ENCODE peak calls at places on chromosomes 1 and 21, in five cellular contexts. One of them, this sample, is unnamed.

GRCh38 chr21:28867401-28867800 is 125.3 kb downstream of the LTN1 start:
- DNase-seq in heart left ventricle: no peak
- DNase-seq in adrenal gland: no peak
- DNase-seq in tibial artery: no peak
- DNase-seq in suprapubic skin: no peak
- DNase-seq in this sample: no peak

GRCh38 chr1:235022341-235023196 is 106.1 kb downstream of the TOMM20 start:
- DNase-seq in heart left ventricle: no peak
- DNase-seq in adrenal gland: no peak
- DNase-seq in tibial artery: peak; percentile 37
- DNase-seq in suprapubic skin: peak; percentile 18
- DNase-seq in this sample: no peak

GRCh38 chr1:201721131-201722049 is 107.6 kb upstream of the IPO9 start:
- DNase-seq in heart left ventricle: peak; percentile 47
- DNase-seq in adrenal gland: no peak
- DNase-seq in tibial artery: peak; percentile 40
- DNase-seq in suprapubic skin: peak; percentile 60
- DNase-seq in this sample: no peak

GRCh38 chr1:226441629-226442028 is 33.7 kb upstream of the PARP1 start:
- DNase-seq in heart left ventricle: no peak
- DNase-seq in adrenal gland: no peak
- DNase-seq in tibial artery: no peak
- DNase-seq in suprapubic skin: no peak
- DNase-seq in this sample: no peak

GRCh38 chr1:47951026-47951425 is 46.2 kb downstream of the TRABD2B start:
- DNase-seq in heart left ventricle: no peak
- DNase-seq in adrenal gland: no peak
- DNase-seq in tibial artery: no peak
- DNase-seq in suprapubic skin: no peak
- DNase-seq in this sample: no peak

GRCh38 chr1:50278352-50278878 is 144.8 kb downstream of the DMRTA2 start:
- DNase-seq in heart left ventricle: no peak
- DNase-seq in adrenal gland: no peak
- DNase-seq in tibial artery: no peak
- DNase-seq in suprapubic skin: no peak
- DNase-seq in this sample: no peak

GRCh38 chr1:6171546-6172124 is 8.5 kb downstream of the CHD5 start:
- DNase-seq in heart left ventricle: peak; percentile 35
- DNase-seq in adrenal gland: no peak
- DNase-seq in tibial artery: no peak
- DNase-seq in suprapubic skin: no peak
- DNase-seq in this sample: no peak

GRCh38 chr1:220670365-220670764 is 19.8 kb upstream of the C1orf115 start:
- DNase-seq in heart left ventricle: no peak
- DNase-seq in adrenal gland: no peak
- DNase-seq in tibial artery: no peak
- DNase-seq in suprapubic skin: no peak
- DNase-seq in this sample: no peak

GRCh38 chr1:68338107-68338506 is 105.8 kb upstream of the WLS start:
- DNase-seq in heart left ventricle: no peak
- DNase-seq in adrenal gland: no peak
- DNase-seq in tibial artery: no peak
- DNase-seq in suprapubic skin: no peak
- DNase-seq in this sample: no peak

GRCh38 chr1:63408331-63408730 is 40.9 kb downstream of the ALG6 start:
- DNase-seq in heart left ventricle: no peak
- DNase-seq in adrenal gland: no peak
- DNase-seq in tibial artery: no peak
- DNase-seq in suprapubic skin: no peak
- DNase-seq in this sample: no peak

GRCh38 chr1:207752456-207753132 is 740 bp downstream of the CD46 start:
- DNase-seq in heart left ventricle: no peak
- DNase-seq in adrenal gland: peak; percentile 49
- DNase-seq in tibial artery: peak; percentile 71
- DNase-seq in suprapubic skin: no peak
- DNase-seq in this sample: no peak

GRCh38 chr1:47563206-47563605 is 125.4 kb downstream of the FOXD2 start:
- DNase-seq in heart left ventricle: no peak
- DNase-seq in adrenal gland: no peak
- DNase-seq in tibial artery: peak; percentile 78
- DNase-seq in suprapubic skin: no peak
- DNase-seq in this sample: no peak

GRCh38 chr1:17881761-17882160 is 126.6 kb downstream of the ACTL8 start:
- DNase-seq in heart left ventricle: no peak
- DNase-seq in adrenal gland: no peak
- DNase-seq in tibial artery: peak; percentile 55
- DNase-seq in suprapubic skin: peak; percentile 55
- DNase-seq in this sample: no peak

GRCh38 chr21:42534361-42534900 is 20.8 kb downstream of the SLC37A1 start:
- DNase-seq in heart left ventricle: no peak
- DNase-seq in adrenal gland: peak; percentile 43
- DNase-seq in tibial artery: peak; percentile 73
- DNase-seq in suprapubic skin: peak; percentile 74
- DNase-seq in this sample: no peak

GRCh38 chr1:8910331-8910730 is 31.8 kb upstream of the ENO1 start:
- DNase-seq in heart left ventricle: no peak
- DNase-seq in adrenal gland: no peak
- DNase-seq in tibial artery: no peak
- DNase-seq in suprapubic skin: no peak
- DNase-seq in this sample: no peak

GRCh38 chr21:35528109-35529042 is 479.3 kb upstream of the RUNX1 start:
- DNase-seq in heart left ventricle: peak; percentile 62
- DNase-seq in adrenal gland: no peak
- DNase-seq in tibial artery: peak; percentile 64
- DNase-seq in suprapubic skin: no peak
- DNase-seq in this sample: peak; percentile 20

GRCh38 chr1:242023805-242024204 is 24.9 kb upstream of the MAP1LC3C start:
- DNase-seq in heart left ventricle: no peak
- DNase-seq in adrenal gland: no peak
- DNase-seq in tibial artery: no peak
- DNase-seq in suprapubic skin: no peak
- DNase-seq in this sample: no peak

GRCh38 chr1:184118051-184118450 is 66.5 kb downstream of the TSEN15 start:
- DNase-seq in heart left ventricle: no peak
- DNase-seq in adrenal gland: no peak
- DNase-seq in tibial artery: no peak
- DNase-seq in suprapubic skin: no peak
- DNase-seq in this sample: no peak

GRCh38 chr1:224203243-224204016 is 20.4 kb downstream of the DEGS1 start:
- DNase-seq in heart left ventricle: peak; percentile 61
- DNase-seq in adrenal gland: peak; percentile 24
- DNase-seq in tibial artery: peak; percentile 82
- DNase-seq in suprapubic skin: no peak
- DNase-seq in this sample: no peak

GRCh38 chr1:169690489-169690888 is 20.9 kb downstream of the SELL start:
- DNase-seq in heart left ventricle: no peak
- DNase-seq in adrenal gland: no peak
- DNase-seq in tibial artery: no peak
- DNase-seq in suprapubic skin: no peak
- DNase-seq in this sample: no peak

GRCh38 chr1:14968251-14968812 is 185.2 kb upstream of the TMEM51 start:
- DNase-seq in heart left ventricle: no peak
- DNase-seq in adrenal gland: peak; percentile 50
- DNase-seq in tibial artery: peak; percentile 90
- DNase-seq in suprapubic skin: peak; percentile 88
- DNase-seq in this sample: no peak

GRCh38 chr1:29825274-29825940 is 589.1 kb downstream of the PTPRU start:
- DNase-seq in heart left ventricle: no peak
- DNase-seq in adrenal gland: no peak
- DNase-seq in tibial artery: no peak
- DNase-seq in suprapubic skin: no peak
- DNase-seq in this sample: no peak

GRCh38 chr1:94806451-94806861 is 13.7 kb upstream of the SLC44A3 start:
- DNase-seq in heart left ventricle: no peak
- DNase-seq in adrenal gland: no peak
- DNase-seq in tibial artery: no peak
- DNase-seq in suprapubic skin: no peak
- DNase-seq in this sample: no peak

GRCh38 chr1:203751051-203751450 is 13.9 kb upstream of the LAX1 start:
- DNase-seq in heart left ventricle: no peak
- DNase-seq in adrenal gland: no peak
- DNase-seq in tibial artery: no peak
- DNase-seq in suprapubic skin: no peak
- DNase-seq in this sample: no peak

GRCh38 chr1:9194024-9194423 is 40.5 kb upstream of the H6PD start:
- DNase-seq in heart left ventricle: no peak
- DNase-seq in adrenal gland: no peak
- DNase-seq in tibial artery: no peak
- DNase-seq in suprapubic skin: no peak
- DNase-seq in this sample: no peak

GRCh38 chr1:30423570-30423969 is 299.8 kb downstream of the MATN1 start:
- DNase-seq in heart left ventricle: no peak
- DNase-seq in adrenal gland: no peak
- DNase-seq in tibial artery: peak; percentile 27
- DNase-seq in suprapubic skin: no peak
- DNase-seq in this sample: no peak

GRCh38 chr1:24413350-24414163 is at the start of gene STPG1:
- DNase-seq in heart left ventricle: peak; percentile 85
- DNase-seq in adrenal gland: peak; percentile 80
- DNase-seq in tibial artery: peak; percentile 82
- DNase-seq in suprapubic skin: peak; percentile 91
- DNase-seq in this sample: peak; percentile 59

GRCh38 chr1:66412689-66413088 is 121.3 kb upstream of the SGIP1 start:
- DNase-seq in heart left ventricle: no peak
- DNase-seq in adrenal gland: no peak
- DNase-seq in tibial artery: no peak
- DNase-seq in suprapubic skin: no peak
- DNase-seq in this sample: no peak

DNA sequence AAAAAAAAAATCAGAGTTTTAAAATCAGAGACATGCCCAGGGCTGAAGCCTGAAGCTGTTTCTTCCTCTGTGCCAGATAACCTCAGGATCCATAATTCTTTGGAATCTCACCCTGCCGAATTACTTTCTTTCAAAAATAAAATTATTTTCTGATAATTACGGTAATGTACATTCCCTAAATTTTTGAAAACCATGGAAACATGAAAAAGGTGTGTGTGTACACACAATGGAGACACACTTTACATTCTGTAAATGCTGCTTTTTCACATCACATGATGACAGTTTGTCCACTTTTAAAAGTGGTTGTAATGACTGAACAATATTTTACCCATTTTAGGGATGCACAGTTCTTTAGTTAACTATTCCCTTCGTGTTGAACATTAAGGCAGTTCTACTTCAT is 21.5 kb downstream of the CRCT1 start:
- DNase-seq in heart left ventricle: no peak
- DNase-seq in adrenal gland: no peak
- DNase-seq in tibial artery: no peak
- DNase-seq in suprapubic skin: no peak
- DNase-seq in this sample: no peak
- H3K9me3 ChIP-seq in heart left ventricle: no peaks in the 10 kb centered on the region
- H3K9me3 ChIP-seq in adrenal gland: no peaks in the 10 kb centered on the region
- H3K9me3 ChIP-seq in tibial artery: no peaks in the 10 kb centered on the region
- H3K9me3 ChIP-seq in suprapubic skin: no peaks in the 10 kb centered on the region
- H3K9me3 ChIP-seq in this sample: no peaks in the 10 kb centered on the region

GRCh38 chr21:18550361-18550760 is 146.8 kb upstream of the TMPRSS15 start:
- DNase-seq in heart left ventricle: no peak
- DNase-seq in adrenal gland: no peak
- DNase-seq in tibial artery: no peak
- DNase-seq in suprapubic skin: no peak
- DNase-seq in this sample: no peak

GRCh38 chr21:18548249-18548648 is 144.7 kb upstream of the TMPRSS15 start:
- DNase-seq in heart left ventricle: no peak
- DNase-seq in adrenal gland: no peak
- DNase-seq in tibial artery: no peak
- DNase-seq in suprapubic skin: no peak
- DNase-seq in this sample: no peak

GRCh38 chr21:18549214-18549905 is 145.8 kb upstream of the TMPRSS15 start:
- DNase-seq in heart left ventricle: no peak
- DNase-seq in adrenal gland: no peak
- DNase-seq in tibial artery: no peak
- DNase-seq in suprapubic skin: no peak
- DNase-seq in this sample: no peak

GRCh38 chr21:18553786-18554185 is 150.2 kb upstream of the TMPRSS15 start:
- DNase-seq in heart left ventricle: no peak
- DNase-seq in adrenal gland: no peak
- DNase-seq in tibial artery: no peak
- DNase-seq in suprapubic skin: no peak
- DNase-seq in this sample: no peak
- H3K9me3 ChIP-seq in heart left ventricle: no peaks in the 10 kb centered on the region
- H3K9me3 ChIP-seq in adrenal gland: no peaks in the 10 kb centered on the region
- H3K9me3 ChIP-seq in tibial artery: no peaks in the 10 kb centered on the region
- H3K9me3 ChIP-seq in suprapubic skin: no peaks in the 10 kb centered on the region
- H3K9me3 ChIP-seq in this sample: no peaks in the 10 kb centered on the region

GRCh38 chr21:40191196-40191595 is 324.0 kb downstream of the PCP4 start:
- DNase-seq in heart left ventricle: no peak
- DNase-seq in adrenal gland: no peak
- DNase-seq in tibial artery: no peak
- DNase-seq in suprapubic skin: no peak
- DNase-seq in this sample: no peak

GRCh38 chr21:40186036-40186435 is 318.8 kb downstream of the PCP4 start:
- DNase-seq in heart left ventricle: no peak
- DNase-seq in adrenal gland: no peak
- DNase-seq in tibial artery: no peak
- DNase-seq in suprapubic skin: peak; percentile 0
- DNase-seq in this sample: no peak

GRCh38 chr21:40185208-40185607 is 318.0 kb downstream of the PCP4 start:
- DNase-seq in heart left ventricle: no peak
- DNase-seq in adrenal gland: no peak
- DNase-seq in tibial artery: no peak
- DNase-seq in suprapubic skin: peak; percentile 53
- DNase-seq in this sample: no peak
- H3K9me3 ChIP-seq in heart left ventricle: no peaks in the 10 kb centered on the region
- H3K9me3 ChIP-seq in adrenal gland: no peaks in the 10 kb centered on the region
- H3K9me3 ChIP-seq in tibial artery: no peaks in the 10 kb centered on the region
- H3K9me3 ChIP-seq in suprapubic skin: peaks cover 7% of the 10 kb centered on the region
- H3K9me3 ChIP-seq in this sample: peaks cover 3% of the 10 kb centered on the region

GRCh38 chr1:43134068-43134467 is 38.0 kb downstream of the EBNA1BP2 start:
- DNase-seq in heart left ventricle: no peak
- DNase-seq in adrenal gland: no peak
- DNase-seq in tibial artery: no peak
- DNase-seq in suprapubic skin: no peak
- DNase-seq in this sample: no peak

GRCh38 chr1:43135857-43136781 is 36.0 kb downstream of the EBNA1BP2 start:
- DNase-seq in heart left ventricle: no peak
- DNase-seq in adrenal gland: peak; percentile 47
- DNase-seq in tibial artery: no peak
- DNase-seq in suprapubic skin: no peak
- DNase-seq in this sample: no peak

GRCh38 chr1:43137445-43138052 is 34.5 kb downstream of the EBNA1BP2 start:
- DNase-seq in heart left ventricle: no peak
- DNase-seq in adrenal gland: no peak
- DNase-seq in tibial artery: no peak
- DNase-seq in suprapubic skin: no peak
- DNase-seq in this sample: no peak

GRCh38 chr1:43129334-43129733 is 42.8 kb downstream of the EBNA1BP2 start:
- DNase-seq in heart left ventricle: no peak
- DNase-seq in adrenal gland: no peak
- DNase-seq in tibial artery: no peak
- DNase-seq in suprapubic skin: no peak
- DNase-seq in this sample: no peak

DNA sequence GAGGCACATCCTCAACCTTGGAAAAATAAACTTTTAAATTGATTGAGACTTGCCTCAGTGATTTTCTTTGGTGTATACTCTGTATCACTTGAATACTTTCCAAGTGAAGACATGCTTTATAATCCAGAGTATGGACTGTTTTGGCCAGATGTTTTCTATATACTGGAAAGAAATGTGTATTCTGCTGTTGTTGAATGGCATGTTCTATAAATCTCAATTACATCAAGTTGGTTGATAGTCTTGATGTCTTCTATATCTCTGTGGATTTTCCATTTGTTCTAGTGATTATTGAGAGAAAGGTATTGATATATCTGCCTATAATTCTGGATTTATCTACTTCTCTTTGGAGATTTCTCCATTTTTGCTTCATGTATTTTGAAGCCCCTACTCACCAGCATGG is 37.5 kb downstream of the EBNA1BP2 start:
- DNase-seq in heart left ventricle: no peak
- DNase-seq in adrenal gland: no peak
- DNase-seq in tibial artery: no peak
- DNase-seq in suprapubic skin: no peak
- DNase-seq in this sample: no peak
- H3K9me3 ChIP-seq in heart left ventricle: peaks cover 1% of the 10 kb centered on the region
- H3K9me3 ChIP-seq in adrenal gland: no peaks in the 10 kb centered on the region
- H3K9me3 ChIP-seq in tibial artery: no peaks in the 10 kb centered on the region
- H3K9me3 ChIP-seq in suprapubic skin: no peaks in the 10 kb centered on the region
- H3K9me3 ChIP-seq in this sample: no peaks in the 10 kb centered on the region